ENCODE peak calls at places on chromosomes 4 and X, in six cellular contexts. One of them, this sample, is unnamed.

GRCh38 chrX:70049925-70050324 is at the start of gene AWAT2:
- DNase-seq in right lobe of liver: no peak
- DNase-seq in neural progenitor cell: no peak
- DNase-seq in psoas muscle: no peak
- DNase-seq in SK-N-SH: no peak
- DNase-seq in CD8-positive, alpha-beta T cell: no peak
- DNase-seq in this sample: no peak

GRCh38 chr4:131288441-131288840 is 1860.7 kb upstream of the PCDH10 start:
- DNase-seq in right lobe of liver: no peak
- DNase-seq in neural progenitor cell: no peak
- DNase-seq in psoas muscle: no peak
- DNase-seq in SK-N-SH: no peak
- DNase-seq in CD8-positive, alpha-beta T cell: no peak
- DNase-seq in this sample: no peak

GRCh38 chr4:124874172-124874450 is 161.6 kb upstream of the ANKRD50 start:
- DNase-seq in right lobe of liver: no peak
- DNase-seq in neural progenitor cell: no peak
- DNase-seq in psoas muscle: no peak
- DNase-seq in SK-N-SH: no peak
- DNase-seq in CD8-positive, alpha-beta T cell: no peak
- DNase-seq in this sample: no peak

GRCh38 chrX:22481436-22481835 is 208.7 kb downstream of the CBLL2 start:
- DNase-seq in right lobe of liver: no peak
- DNase-seq in neural progenitor cell: no peak
- DNase-seq in psoas muscle: no peak
- DNase-seq in SK-N-SH: no peak
- DNase-seq in CD8-positive, alpha-beta T cell: no peak
- DNase-seq in this sample: no peak

GRCh38 chrX:45843518-45843917 is 642.8 kb upstream of the DIPK2B start:
- DNase-seq in right lobe of liver: no peak
- DNase-seq in neural progenitor cell: no peak
- DNase-seq in psoas muscle: no peak
- DNase-seq in SK-N-SH: no peak
- DNase-seq in CD8-positive, alpha-beta T cell: no peak
- DNase-seq in this sample: peak; percentile 22

GRCh38 chr4:57131849-57132745 is 21.9 kb upstream of the IGFBP7 start:
- DNase-seq in right lobe of liver: no peak
- DNase-seq in neural progenitor cell: peak; percentile 6
- DNase-seq in psoas muscle: no peak
- DNase-seq in SK-N-SH: no peak
- DNase-seq in CD8-positive, alpha-beta T cell: no peak
- DNase-seq in this sample: peak; percentile 90

GRCh38 chrX:20309796-20310195 is 43.1 kb upstream of the RPS6KA3 start:
- DNase-seq in right lobe of liver: no peak
- DNase-seq in neural progenitor cell: no peak
- DNase-seq in psoas muscle: no peak
- DNase-seq in SK-N-SH: no peak
- DNase-seq in CD8-positive, alpha-beta T cell: no peak
- DNase-seq in this sample: no peak

GRCh38 chr4:116015549-116015948 is 902.1 kb upstream of the NDST4 start:
- DNase-seq in right lobe of liver: no peak
- DNase-seq in neural progenitor cell: no peak
- DNase-seq in psoas muscle: no peak
- DNase-seq in SK-N-SH: no peak
- DNase-seq in CD8-positive, alpha-beta T cell: no peak
- DNase-seq in this sample: no peak

GRCh38 chrX:107713205-107714195 is 62.1 kb downstream of the TSC22D3 start:
- DNase-seq in right lobe of liver: peak; percentile 17
- DNase-seq in neural progenitor cell: no peak
- DNase-seq in psoas muscle: no peak
- DNase-seq in SK-N-SH: no peak
- DNase-seq in CD8-positive, alpha-beta T cell: no peak
- DNase-seq in this sample: no peak

GRCh38 chr4:148962539-148963290 is 520.5 kb upstream of the NR3C2 start:
- DNase-seq in right lobe of liver: no peak
- DNase-seq in neural progenitor cell: no peak
- DNase-seq in psoas muscle: no peak
- DNase-seq in SK-N-SH: no peak
- DNase-seq in CD8-positive, alpha-beta T cell: no peak
- DNase-seq in this sample: no peak

GRCh38 chrX:69025802-69026301 is 139.4 kb downstream of the PJA1 start:
- DNase-seq in right lobe of liver: no peak
- DNase-seq in neural progenitor cell: no peak
- DNase-seq in psoas muscle: no peak
- DNase-seq in SK-N-SH: no peak
- DNase-seq in CD8-positive, alpha-beta T cell: no peak
- DNase-seq in this sample: no peak

GRCh38 chrX:52988985-52989917 is 30.9 kb upstream of the FAM156A start:
- DNase-seq in right lobe of liver: no peak
- DNase-seq in neural progenitor cell: no peak
- DNase-seq in psoas muscle: no peak
- DNase-seq in SK-N-SH: no peak
- DNase-seq in CD8-positive, alpha-beta T cell: no peak
- DNase-seq in this sample: no peak

GRCh38 chrX:111394581-111394980 is 17.4 kb downstream of the DCX start:
- DNase-seq in right lobe of liver: no peak
- DNase-seq in neural progenitor cell: no peak
- DNase-seq in psoas muscle: no peak
- DNase-seq in SK-N-SH: no peak
- DNase-seq in CD8-positive, alpha-beta T cell: no peak
- DNase-seq in this sample: no peak

GRCh38 chrX:150990910-150991309 is 7.8 kb downstream of the HMGB3 start:
- DNase-seq in right lobe of liver: no peak
- DNase-seq in neural progenitor cell: no peak
- DNase-seq in psoas muscle: no peak
- DNase-seq in SK-N-SH: no peak
- DNase-seq in CD8-positive, alpha-beta T cell: no peak
- DNase-seq in this sample: no peak

GRCh38 chr4:84051728-84052127 is 447.4 kb downstream of the NKX6-1 start:
- DNase-seq in right lobe of liver: no peak
- DNase-seq in neural progenitor cell: peak; percentile 62
- DNase-seq in psoas muscle: no peak
- DNase-seq in SK-N-SH: no peak
- DNase-seq in CD8-positive, alpha-beta T cell: no peak
- DNase-seq in this sample: no peak

GRCh38 chrX:103063191-103063845 is 653 bp downstream of the BEX1 start:
- DNase-seq in right lobe of liver: no peak
- DNase-seq in neural progenitor cell: peak; percentile 64
- DNase-seq in psoas muscle: no peak
- DNase-seq in SK-N-SH: peak; percentile 78
- DNase-seq in CD8-positive, alpha-beta T cell: no peak
- DNase-seq in this sample: peak; percentile 28

GRCh38 chr4:58261526-58261925 is 1151.3 kb upstream of the IGFBP7 start:
- DNase-seq in right lobe of liver: no peak
- DNase-seq in neural progenitor cell: no peak
- DNase-seq in psoas muscle: no peak
- DNase-seq in SK-N-SH: no peak
- DNase-seq in CD8-positive, alpha-beta T cell: no peak
- DNase-seq in this sample: no peak

GRCh38 chr4:10075158-10075863 is 41.3 kb downstream of the WDR1 start:
- DNase-seq in right lobe of liver: peak; percentile 37
- DNase-seq in neural progenitor cell: no peak
- DNase-seq in psoas muscle: no peak
- DNase-seq in SK-N-SH: no peak
- DNase-seq in CD8-positive, alpha-beta T cell: no peak
- DNase-seq in this sample: no peak

GRCh38 chr4:102430511-102430910 is 70.6 kb upstream of the NFKB1 start:
- DNase-seq in right lobe of liver: no peak
- DNase-seq in neural progenitor cell: no peak
- DNase-seq in psoas muscle: no peak
- DNase-seq in SK-N-SH: no peak
- DNase-seq in CD8-positive, alpha-beta T cell: no peak
- DNase-seq in this sample: peak; percentile 50

GRCh38 chr4:98614655-98615054 is 43.8 kb downstream of the TSPAN5 start:
- DNase-seq in right lobe of liver: no peak
- DNase-seq in neural progenitor cell: no peak
- DNase-seq in psoas muscle: no peak
- DNase-seq in SK-N-SH: no peak
- DNase-seq in CD8-positive, alpha-beta T cell: no peak
- DNase-seq in this sample: no peak

GRCh38 chr4:155960522-155960921 is 6.9 kb upstream of the CTSO start:
- DNase-seq in right lobe of liver: no peak
- DNase-seq in neural progenitor cell: no peak
- DNase-seq in psoas muscle: no peak
- DNase-seq in SK-N-SH: no peak
- DNase-seq in CD8-positive, alpha-beta T cell: no peak
- DNase-seq in this sample: no peak

GRCh38 chrX:122552291-122552800 is 631.7 kb upstream of the GRIA3 start:
- DNase-seq in right lobe of liver: no peak
- DNase-seq in neural progenitor cell: no peak
- DNase-seq in psoas muscle: no peak
- DNase-seq in SK-N-SH: no peak
- DNase-seq in CD8-positive, alpha-beta T cell: no peak
- DNase-seq in this sample: no peak

GRCh38 chrX:10190367-10190766 is 33.6 kb downstream of the CLCN4 start:
- DNase-seq in right lobe of liver: no peak
- DNase-seq in neural progenitor cell: peak; percentile 60
- DNase-seq in psoas muscle: no peak
- DNase-seq in SK-N-SH: peak; percentile 59
- DNase-seq in CD8-positive, alpha-beta T cell: no peak
- DNase-seq in this sample: peak; percentile 58

DNA sequence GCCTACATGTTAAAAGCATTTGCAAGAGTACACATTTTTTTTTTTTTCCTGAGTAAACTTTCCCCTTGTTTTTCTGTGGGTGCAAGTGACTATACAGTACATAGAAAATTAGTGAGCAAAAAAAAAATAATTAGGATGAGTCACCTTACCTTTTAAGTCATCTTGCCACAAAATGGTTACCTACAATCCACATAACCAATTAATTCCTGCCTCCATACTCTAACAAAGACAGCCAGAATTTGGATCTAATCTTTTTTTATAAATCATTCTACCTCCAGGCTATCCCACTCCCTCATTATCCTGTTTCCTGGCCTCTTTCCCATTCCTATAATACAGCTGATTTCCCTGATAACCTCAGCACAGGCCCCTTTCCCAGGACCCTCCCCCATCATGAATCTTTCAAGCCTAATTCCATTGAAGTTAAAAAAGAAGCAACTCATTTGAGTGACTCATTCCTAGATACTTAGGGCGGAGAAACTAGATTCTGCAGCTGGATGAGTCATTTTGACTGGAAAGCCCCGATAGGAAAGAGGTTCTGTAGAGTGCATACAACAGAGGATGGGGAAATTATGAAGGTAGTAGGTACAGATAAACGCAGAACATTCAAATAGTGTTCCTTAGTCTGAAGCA is 128.2 kb downstream of the C4orf51 start:
- DNase-seq in right lobe of liver: no peak
- DNase-seq in neural progenitor cell: no peak
- DNase-seq in psoas muscle: no peak
- DNase-seq in SK-N-SH: peak; percentile 65
- DNase-seq in CD8-positive, alpha-beta T cell: no peak
- DNase-seq in this sample: peak; percentile 93
- H3K27ac ChIP-seq in right lobe of liver: no peak overlapping the region
- H3K27ac ChIP-seq in neural progenitor cell: no peak overlapping the region
- H3K27ac ChIP-seq in psoas muscle: peak overlapping the region; percentile 62
- H3K27ac ChIP-seq in SK-N-SH: peak overlapping the region; percentile 78
- H3K27ac ChIP-seq in CD8-positive, alpha-beta T cell: no peak overlapping the region
- H3K27ac ChIP-seq in this sample: peak overlapping the region; percentile 82

DNA sequence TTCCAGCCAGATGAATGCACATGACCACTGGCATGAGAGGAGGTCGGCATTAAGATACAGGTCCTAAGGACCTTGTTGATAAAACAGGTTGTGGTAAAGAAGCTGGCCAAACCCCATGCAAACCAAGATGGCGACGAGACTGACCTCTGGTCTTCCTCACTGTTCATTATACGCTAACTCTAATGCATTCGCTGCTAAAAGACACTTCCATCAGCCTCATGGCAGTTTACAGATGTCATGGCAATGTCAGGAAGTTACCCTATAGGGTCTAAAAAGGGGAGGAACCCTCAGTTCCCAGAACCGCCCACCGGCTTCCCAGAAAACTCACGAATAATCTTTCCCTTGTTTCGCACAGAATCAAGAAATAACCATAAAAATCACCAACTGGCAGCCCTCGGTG is 182.4 kb downstream of the DHRSX start:
- DNase-seq in right lobe of liver: no peak
- DNase-seq in neural progenitor cell: no peak
- DNase-seq in psoas muscle: no peak
- DNase-seq in SK-N-SH: no peak
- DNase-seq in CD8-positive, alpha-beta T cell: no peak
- DNase-seq in this sample: no peak
- H3K27ac ChIP-seq in right lobe of liver: no peak overlapping the region
- H3K27ac ChIP-seq in neural progenitor cell: no peak overlapping the region
- H3K27ac ChIP-seq in psoas muscle: no peak overlapping the region
- H3K27ac ChIP-seq in SK-N-SH: no peak overlapping the region
- H3K27ac ChIP-seq in CD8-positive, alpha-beta T cell: no peak overlapping the region
- H3K27ac ChIP-seq in this sample: no peak overlapping the region

DNA sequence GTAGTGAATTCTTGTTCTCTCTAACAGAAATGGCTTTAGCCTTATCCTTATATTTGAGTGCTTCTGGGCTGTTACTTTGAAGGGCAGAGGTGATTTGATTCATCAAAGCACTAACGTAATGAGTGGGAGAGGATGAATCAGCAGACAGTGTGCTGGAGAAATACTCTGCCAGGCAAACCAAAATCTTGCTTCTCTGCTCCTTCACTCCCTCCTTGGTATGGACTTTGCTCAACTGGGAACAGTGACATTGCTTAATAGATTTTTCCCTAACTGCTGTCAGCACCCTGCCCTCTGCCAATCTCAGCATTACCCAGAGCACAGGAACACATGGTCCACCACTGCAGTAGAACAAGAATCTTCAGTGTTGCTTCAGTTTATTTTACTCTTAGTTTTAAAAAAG is 56.0 kb downstream of the PDLIM5 start:
- DNase-seq in right lobe of liver: peak; percentile 72
- DNase-seq in neural progenitor cell: no peak
- DNase-seq in psoas muscle: peak; percentile 36
- DNase-seq in SK-N-SH: no peak
- DNase-seq in CD8-positive, alpha-beta T cell: no peak
- DNase-seq in this sample: peak; percentile 60
- H3K27ac ChIP-seq in right lobe of liver: no peak overlapping the region
- H3K27ac ChIP-seq in neural progenitor cell: no peak overlapping the region
- H3K27ac ChIP-seq in psoas muscle: peak overlapping the region; percentile 78
- H3K27ac ChIP-seq in SK-N-SH: no peak overlapping the region
- H3K27ac ChIP-seq in CD8-positive, alpha-beta T cell: no peak overlapping the region
- H3K27ac ChIP-seq in this sample: no peak overlapping the region

GRCh38 chrX:24100713-24101112 is 46.0 kb downstream of the EIF2S3 start:
- DNase-seq in right lobe of liver: no peak
- DNase-seq in neural progenitor cell: no peak
- DNase-seq in psoas muscle: no peak
- DNase-seq in SK-N-SH: no peak
- DNase-seq in CD8-positive, alpha-beta T cell: no peak
- DNase-seq in this sample: peak; percentile 2
- H3K27ac ChIP-seq in right lobe of liver: no peak overlapping the region
- H3K27ac ChIP-seq in neural progenitor cell: no peak overlapping the region
- H3K27ac ChIP-seq in psoas muscle: no peak overlapping the region
- H3K27ac ChIP-seq in SK-N-SH: no peak overlapping the region
- H3K27ac ChIP-seq in CD8-positive, alpha-beta T cell: no peak overlapping the region
- H3K27ac ChIP-seq in this sample: no peak overlapping the region

DNA sequence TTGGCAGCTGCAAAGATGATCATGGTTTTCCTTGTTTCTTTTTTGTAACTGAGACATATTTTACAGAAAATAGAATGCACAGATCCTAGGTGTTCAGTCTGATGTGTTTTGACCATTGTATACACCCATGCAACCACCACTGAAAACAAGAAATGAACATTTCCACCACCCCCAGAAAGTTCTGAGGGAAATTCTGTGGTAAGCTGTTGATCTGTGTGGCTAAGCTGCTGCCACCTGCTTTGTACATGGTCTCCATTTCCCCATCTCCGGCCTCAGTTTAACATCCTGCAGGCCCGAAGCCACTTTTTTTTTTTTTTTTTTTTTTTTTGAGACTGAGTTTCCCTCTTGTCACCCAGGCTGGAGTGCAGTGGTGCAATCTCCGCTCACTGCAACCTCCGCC is 65.3 kb downstream of the NYX start:
- DNase-seq in right lobe of liver: no peak
- DNase-seq in neural progenitor cell: no peak
- DNase-seq in psoas muscle: no peak
- DNase-seq in SK-N-SH: no peak
- DNase-seq in CD8-positive, alpha-beta T cell: no peak
- DNase-seq in this sample: no peak
- H3K27ac ChIP-seq in right lobe of liver: no peak overlapping the region
- H3K27ac ChIP-seq in neural progenitor cell: no peak overlapping the region
- H3K27ac ChIP-seq in psoas muscle: no peak overlapping the region
- H3K27ac ChIP-seq in SK-N-SH: no peak overlapping the region
- H3K27ac ChIP-seq in CD8-positive, alpha-beta T cell: no peak overlapping the region
- H3K27ac ChIP-seq in this sample: no peak overlapping the region

This sample was measured in endothelial cell of umbilical vein.